ENCODE peak calls at places on chromosomes 11 and 22, in six cellular contexts. V is AG09319; R is stimulated activated naive CD4-positive, alpha-beta T cell treated with Interleukin-2 at 50 U/mL for 16 hours; M is activated T-cell treated with anti-CD3 and anti-CD28 coated beads for 1 hour; K is heart left ventricle; J is A549. I is an unnamed sample.

GRCh38 chr11:130666781-130667251 is 218.4 kb downstream of the ADAMTS15 start:
- DNase-seq in V (no peak), R (no peak), M (no peak), K (no peak), J (no peak), I (no peak)

GRCh38 chr11:86444981-86445380 is 70.3 kb downstream of the CCDC81 start:
- DNase-seq in V (no peak), R (no peak), M (no peak), K (no peak), J (no peak), I (no peak)

GRCh38 chr22:20530368-20531153 is 23.2 kb downstream of the MED15 start:
- DNase-seq in V (no peak), R (no peak), M (no peak), K (no peak), J (peak; percentile 66), I (peak; percentile 61)

GRCh38 chr11:76589945-76590630 is 80.5 kb downstream of the LRRC32 start:
- DNase-seq in V (no peak), R (no peak), M (no peak), K (no peak), J (no peak), I (no peak)

GRCh38 chr11:75589933-75590332 is 27.9 kb downstream of the SERPINH1 start:
- DNase-seq in V (no peak), R (no peak), M (no peak), K (peak; percentile 48), J (no peak), I (no peak)

GRCh38 chr11:16346975-16347374 is 9.4 kb downstream of the SOX6 start:
- DNase-seq in V (no peak), R (no peak), M (no peak), K (no peak), J (no peak), I (peak; percentile 13)

GRCh38 chr11:72528121-72528520 is 93.8 kb upstream of the CLPB start:
- DNase-seq in V (no peak), R (no peak), M (no peak), K (no peak), J (no peak), I (no peak)

GRCh38 chr11:2122907-2123627 is 16.1 kb downstream of the IGF2 start:
- DNase-seq in V (no peak), R (no peak), M (no peak), K (no peak), J (no peak), I (no peak)

GRCh38 chr11:69674267-69674885 is 777 bp downstream of the LTO1 start:
- DNase-seq in V (peak; percentile 15), R (no peak), M (no peak), K (no peak), J (no peak), I (no peak)